ENCODE peak calls at places on chromosomes 11 and 22, in ten cellular contexts. X is transverse colon; H is CD4-positive, CD25-positive, alpha-beta regulatory T cell; E is heart left ventricle; T is A549; C is heart right ventricle; U is neuronal stem cell; A is AG04450; Z is A673; I is sigmoid colon. D is an unnamed sample.

GRCh38 chr11:69280994-69281393 is 13.0 kb upstream of the MYEOV start:
- DNase-seq in X (no peak), H (no peak), E (no peak), T (peak), C (no peak), U (no peak), A (no peak), Z (no peak), I (no peak), D (no peak)

GRCh38 chr11:70456921-70457532 is 58.7 kb downstream of the CTTN start:
- DNase-seq in X (no peak), H (no peak), E (no peak), T (peak), C (no peak), U (no peak), A (no peak), Z (peak), I (no peak), D (no peak)

GRCh38 chr11:20087118-20087521 is 73.2 kb downstream of the DBX1 start:
- DNase-seq in X (no peak), H (no peak), E (no peak), T (no peak), C (no peak), U (no peak), A (no peak), Z (no peak), I (no peak), D (no peak)

GRCh38 chr11:43712676-43713075 is 32.1 kb downstream of the HSD17B12 start:
- DNase-seq in X (no peak), H (no peak), E (no peak), T (no peak), C (no peak), U (no peak), A (peak), Z (no peak), I (no peak), D (no peak)

GRCh38 chr22:22195265-22196017 is 49.1 kb upstream of the VPREB1 start:
- DNase-seq in X (peak), H (peak), E (peak), T (peak), C (peak), U (peak), A (no peak), Z (peak), I (no peak), D (peak)

GRCh38 chr11:74932797-74933196 is 16.1 kb downstream of the XRRA1 start:
- DNase-seq in X (no peak), H (no peak), E (no peak), T (no peak), C (no peak), U (no peak), A (peak), Z (no peak), I (no peak), D (no peak)

GRCh38 chr11:118938491-118939411 is 13.0 kb upstream of the BCL9L start:
- DNase-seq in X (peak), H (no peak), E (no peak), T (peak), C (no peak), U (no peak), A (no peak), Z (no peak), I (no peak), D (no peak)

GRCh38 chr11:115330693-115331482 is 173.3 kb downstream of the CADM1 start:
- DNase-seq in X (no peak), H (no peak), E (no peak), T (no peak), C (no peak), U (no peak), A (no peak), Z (no peak), I (no peak), D (no peak)

GRCh38 chr11:46948378-46949131 is 12.0 kb downstream of the CSTPP1 start:
- DNase-seq in X (peak), H (no peak), E (no peak), T (peak), C (no peak), U (no peak), A (peak), Z (peak), I (no peak), D (no peak)

GRCh38 chr22:30274061-30274812 is 7.6 kb upstream of the OSM start:
- DNase-seq in X (no peak), H (no peak), E (no peak), T (no peak), C (no peak), U (no peak), A (no peak), Z (no peak), I (no peak), D (no peak)

GRCh38 chr11:910044-910588 is 494 bp downstream of the CHID1 start:
- DNase-seq in X (no peak), H (no peak), E (no peak), T (no peak), C (no peak), U (no peak), A (no peak), Z (no peak), I (no peak), D (no peak)

GRCh38 chr11:45227836-45228235 is 58.3 kb downstream of the SYT13 start:
- DNase-seq in X (no peak), H (no peak), E (no peak), T (no peak), C (no peak), U (no peak), A (no peak), Z (no peak), I (peak), D (no peak)

GRCh38 chr22:28426346-28427132 is 253.1 kb downstream of the TTC28 start:
- DNase-seq in X (no peak), H (no peak), E (no peak), T (no peak), C (no peak), U (no peak), A (no peak), Z (no peak), I (no peak), D (no peak)

GRCh38 chr11:92867913-92868619 is 101.4 kb upstream of the MTNR1B start:
- DNase-seq in X (no peak), H (no peak), E (no peak), T (no peak), C (no peak), U (no peak), A (no peak), Z (no peak), I (no peak), D (peak)

GRCh38 chr22:49999063-49999900 is 13.3 kb downstream of the IL17REL start:
- DNase-seq in X (peak), H (no peak), E (no peak), T (no peak), C (no peak), U (peak), A (no peak), Z (no peak), I (no peak), D (no peak)

GRCh38 chr11:112861356-112861755 is 99.9 kb upstream of the NCAM1 start:
- DNase-seq in X (no peak), H (no peak), E (no peak), T (no peak), C (no peak), U (no peak), A (no peak), Z (no peak), I (no peak), D (no peak)

GRCh38 chr11:75162954-75163353 is 12.0 kb downstream of the SLCO2B1 start:
- DNase-seq in X (no peak), H (no peak), E (no peak), T (no peak), C (no peak), U (no peak), A (no peak), Z (no peak), I (no peak), D (no peak)

GRCh38 chr11:99925968-99926367 is 761.1 kb upstream of the ARHGAP42 start:
- DNase-seq in X (no peak), H (no peak), E (no peak), T (no peak), C (no peak), U (no peak), A (no peak), Z (no peak), I (no peak), D (no peak)

GRCh38 chr22:48744283-48744641 is 1083.4 kb downstream of the BRD1 start:
- DNase-seq in X (no peak), H (no peak), E (no peak), T (no peak), C (no peak), U (no peak), A (no peak), Z (no peak), I (no peak), D (no peak)

GRCh38 chr22:19456541-19456940 is 9.0 kb upstream of the C22orf39 start:
- DNase-seq in X (no peak), H (no peak), E (no peak), T (no peak), C (no peak), U (no peak), A (no peak), Z (no peak), I (no peak), D (no peak)

GRCh38 chr22:23237201-23237798 is 57.0 kb downstream of the BCR start:
- DNase-seq in X (peak), H (no peak), E (peak), T (no peak), C (peak), U (peak), A (peak), Z (peak), I (peak), D (no peak)

GRCh38 chr11:326842-327580 is 6.4 kb upstream of the IFITM3 start:
- DNase-seq in X (peak), H (peak), E (peak), T (no peak), C (peak), U (no peak), A (no peak), Z (no peak), I (peak), D (peak)

GRCh38 chr11:35911616-35912165 is 32.2 kb upstream of the LDLRAD3 start:
- DNase-seq in X (no peak), H (no peak), E (no peak), T (no peak), C (no peak), U (no peak), A (no peak), Z (no peak), I (no peak), D (no peak)

GRCh38 chr22:25030636-25031035 is 78.1 kb downstream of the KIAA1671 start:
- DNase-seq in X (no peak), H (no peak), E (peak), T (no peak), C (peak), U (no peak), A (no peak), Z (no peak), I (no peak), D (no peak)

GRCh38 chr11:58394195-58394594 is 12.5 kb downstream of the OR5B3 start:
- DNase-seq in X (no peak), H (no peak), E (no peak), T (no peak), C (no peak), U (no peak), A (peak), Z (peak), I (no peak), D (no peak)

GRCh38 chr22:50141891-50142363 is 28.6 kb upstream of the PANX2 start:
- DNase-seq in X (no peak), H (no peak), E (no peak), T (no peak), C (no peak), U (peak), A (peak), Z (no peak), I (peak), D (no peak)

GRCh38 chr11:63680842-63681207 is 475 bp upstream of the RTN3 start:
- DNase-seq in X (no peak), H (no peak), E (no peak), T (no peak), C (no peak), U (no peak), A (no peak), Z (no peak), I (no peak), D (no peak)
- H3K27ac ChIP-seq in X (peak), H (peak), E (peak), T (peak), C (no peak), U (no peak), A (peak), Z (peak), I (peak), D (peak)

GRCh38 chr11:66609951-66610617 is 6.3 kb upstream of the RBM14 start:
- DNase-seq in X (no peak), H (no peak), E (no peak), T (no peak), C (no peak), U (no peak), A (no peak), Z (no peak), I (no peak), D (no peak)

GRCh38 chr11:66603072-66603471 is 10.1 kb downstream of the CCS start:
- DNase-seq in X (no peak), H (no peak), E (no peak), T (no peak), C (no peak), U (no peak), A (no peak), Z (no peak), I (no peak), D (no peak)

GRCh38 chr11:66604161-66604560 is 11.2 kb downstream of the CCS start:
- DNase-seq in X (no peak), H (no peak), E (no peak), T (no peak), C (no peak), U (no peak), A (no peak), Z (no peak), I (no peak), D (no peak)

GRCh38 chr11:66612458-66612857 is 4.0 kb upstream of the RBM14 start:
- DNase-seq in X (no peak), H (no peak), E (no peak), T (no peak), C (no peak), U (no peak), A (no peak), Z (no peak), I (no peak), D (no peak)

GRCh38 chr11:66607126-66607834 is 9.2 kb upstream of the RBM14 start:
- DNase-seq in X (peak), H (no peak), E (peak), T (peak), C (peak), U (no peak), A (peak), Z (no peak), I (peak), D (peak)
- H3K27ac ChIP-seq in X (peak), H (no peak), E (peak), T (peak), C (no peak), U (no peak), A (peak), Z (no peak), I (peak), D (peak)

GRCh38 chr22:43881091-43882061 is 10.4 kb downstream of the PNPLA5 start:
- DNase-seq in X (no peak), H (no peak), E (no peak), T (no peak), C (no peak), U (no peak), A (no peak), Z (no peak), I (peak), D (no peak)

GRCh38 chr22:43883719-43884415 is 7.9 kb downstream of the PNPLA5 start:
- DNase-seq in X (no peak), H (no peak), E (no peak), T (no peak), C (no peak), U (no peak), A (no peak), Z (no peak), I (peak), D (no peak)

GRCh38 chr22:43884600-43885318 is 7.1 kb downstream of the PNPLA5 start:
- DNase-seq in X (peak), H (no peak), E (peak), T (peak), C (peak), U (peak), A (no peak), Z (peak), I (peak), D (no peak)

GRCh38 chr22:43882122-43882767 is 9.6 kb downstream of the PNPLA5 start:
- DNase-seq in X (no peak), H (no peak), E (no peak), T (no peak), C (no peak), U (no peak), A (no peak), Z (no peak), I (peak), D (no peak)

GRCh38 chr22:43883012-43883661 is 8.7 kb downstream of the PNPLA5 start:
- DNase-seq in X (peak), H (no peak), E (no peak), T (peak), C (no peak), U (peak), A (no peak), Z (peak), I (peak), D (peak)
- H3K27ac ChIP-seq in X (no peak), H (no peak), E (no peak), T (no peak), C (no peak), U (no peak), A (no peak), Z (no peak), I (no peak), D (no peak)

DNA sequence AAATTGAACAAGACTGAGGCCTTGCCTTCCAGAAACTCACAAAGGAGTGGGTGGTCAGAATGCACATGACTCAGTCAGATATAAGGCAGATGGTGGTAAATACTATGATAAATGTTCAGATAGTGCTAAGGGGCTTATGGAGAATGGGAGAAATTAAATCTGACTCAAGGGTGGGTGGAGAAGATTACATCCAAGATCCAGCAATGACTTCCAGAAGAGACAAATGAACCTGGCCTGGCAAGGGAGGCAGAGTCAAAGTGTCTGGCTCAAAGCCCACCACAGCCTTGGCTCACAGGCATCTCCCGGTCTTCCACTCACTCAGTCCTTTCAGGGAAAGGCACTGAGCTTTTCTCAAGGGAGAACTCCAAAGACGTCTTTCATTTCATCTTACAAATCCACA is 6.1 kb upstream of the ZBTB16 start:
- DNase-seq in X (no peak), H (no peak), E (no peak), T (no peak), C (no peak), U (no peak), A (no peak), Z (no peak), I (peak), D (no peak)
- H3K27ac ChIP-seq in X (no peak), H (no peak), E (no peak), T (no peak), C (no peak), U (no peak), A (no peak), Z (no peak), I (peak), D (no peak)